ENCODE peak calls at places on chromosome 10, in seven cellular contexts. V is Peyer's patch, E is H7, W is stomach, R is K562, D is hepatocyte, N is right lobe of liver. Q is an unnamed sample.
A peak's percentile ranks its signal among the peaks of the same experiment; 100 is the strongest.

GRCh38 chr10:69974551-69975155 is 78.0 kb upstream of the MACROH2A2 start:
- DNase-seq in V (no peak), E (no peak), W (no peak), R (no peak), D (peak; percentile 56), N (no peak), Q (no peak)

GRCh38 chr10:97736403-97736901 is 476 bp upstream of the ZFYVE27 start:
- DNase-seq in V (no peak), E (no peak), W (no peak), R (no peak), D (no peak), N (peak; percentile 1), Q (no peak)

GRCh38 chr10:89122431-89123066 is 84.6 kb downstream of the CH25H start:
- DNase-seq in V (no peak), E (no peak), W (no peak), R (no peak), D (no peak), N (no peak), Q (no peak)

GRCh38 chr10:89633484-89633883 is 11.6 kb downstream of the PANK1 start:
- DNase-seq in V (no peak), E (no peak), W (no peak), R (no peak), D (peak; percentile 48), N (no peak), Q (peak; percentile 59)

GRCh38 chr10:27659786-27660185 is 85.8 kb downstream of the MKX start:
- DNase-seq in V (no peak), E (no peak), W (no peak), R (no peak), D (no peak), N (no peak), Q (no peak)

GRCh38 chr10:43407576-43408330 is 1.2 kb downstream of the HNRNPF start:
- DNase-seq in V (peak; percentile 93), E (peak; percentile 89), W (peak; percentile 94), R (peak; percentile 70), D (peak; percentile 97), N (peak; percentile 96), Q (peak; percentile 91)

GRCh38 chr10:99548041-99548530 is 15.3 kb downstream of the NKX2-3 start:
- DNase-seq in V (no peak), E (peak; percentile 74), W (no peak), R (no peak), D (no peak), N (no peak), Q (no peak)

GRCh38 chr10:111338798-111339197 is 262.0 kb downstream of the ADRA2A start:
- DNase-seq in V (no peak), E (no peak), W (no peak), R (no peak), D (no peak), N (no peak), Q (no peak)

GRCh38 chr10:48251525-48252353 is 22.8 kb downstream of the FRMPD2 start:
- DNase-seq in V (no peak), E (no peak), W (peak; percentile 56), R (no peak), D (no peak), N (no peak), Q (no peak)

GRCh38 chr10:96096958-96097357 is 33.1 kb upstream of the ZNF518A start:
- DNase-seq in V (no peak), E (no peak), W (no peak), R (no peak), D (no peak), N (no peak), Q (no peak)

GRCh38 chr10:29883231-29883630 is 176.2 kb downstream of the JCAD start:
- DNase-seq in V (no peak), E (no peak), W (no peak), R (no peak), D (no peak), N (no peak), Q (no peak)

GRCh38 chr10:26486985-26487850 is 49.1 kb downstream of the APBB1IP start:
- DNase-seq in V (peak; percentile 41), E (no peak), W (no peak), R (no peak), D (peak; percentile 74), N (no peak), Q (peak; percentile 19)

GRCh38 chr10:70699063-70699658 is 26.9 kb downstream of the ADAMTS14 start:
- DNase-seq in V (no peak), E (no peak), W (no peak), R (no peak), D (no peak), N (peak; percentile 2), Q (no peak)

GRCh38 chr10:104906112-104906511 is 265.0 kb downstream of the SORCS3 start:
- DNase-seq in V (no peak), E (peak; percentile 11), W (no peak), R (no peak), D (no peak), N (no peak), Q (no peak)

GRCh38 chr10:30103595-30104310 is 44.4 kb upstream of the JCAD start:
- DNase-seq in V (no peak), E (no peak), W (no peak), R (no peak), D (no peak), N (no peak), Q (no peak)

GRCh38 chr10:98748298-98748697 is 301.6 kb upstream of the HPS1 start:
- DNase-seq in V (no peak), E (peak; percentile 13), W (no peak), R (peak; percentile 28), D (peak; percentile 53), N (no peak), Q (no peak)

GRCh38 chr10:17453377-17454091 is 861 bp downstream of the ST8SIA6 start:
- DNase-seq in V (no peak), E (peak; percentile 78), W (peak; percentile 41), R (peak; percentile 54), D (peak; percentile 75), N (peak; percentile 59), Q (no peak)

GRCh38 chr10:113273877-113274829 is 278.7 kb upstream of the HABP2 start:
- DNase-seq in V (no peak), E (no peak), W (no peak), R (no peak), D (no peak), N (no peak), Q (peak; percentile 17)

DNA sequence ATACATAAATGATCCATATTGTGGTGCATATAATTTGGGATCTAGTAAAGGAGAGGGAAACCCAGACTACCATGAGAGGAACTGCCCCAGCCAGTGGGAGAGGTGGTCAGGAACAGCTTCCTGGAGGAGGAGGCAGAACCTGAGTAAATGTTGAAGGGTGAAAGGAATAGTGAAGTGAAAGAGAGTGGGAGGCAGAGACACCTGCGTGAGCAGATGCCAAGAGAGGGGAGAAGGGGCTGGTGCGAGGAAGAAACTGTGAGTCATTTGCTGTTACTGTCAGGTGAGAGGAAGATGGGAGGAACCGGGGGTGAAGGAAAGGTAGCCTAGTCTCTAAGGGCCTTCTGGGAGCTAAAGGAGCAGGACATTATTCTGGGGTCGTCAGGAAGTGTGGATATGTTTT is 294.8 kb downstream of the GRID1 start:
- DNase-seq in V (no peak), E (no peak), W (peak; percentile 9), R (no peak), D (no peak), N (no peak), Q (no peak)
- H3K27me3 ChIP-seq in V (no peaks in the 10 kb centered on the region), E (no peaks in the 10 kb centered on the region), W (no peaks in the 10 kb centered on the region), R (peaks cover 6% of the 10 kb centered on the region), D (no peaks in the 10 kb centered on the region), N (no peaks in the 10 kb centered on the region), Q (no peaks in the 10 kb centered on the region)

GRCh38 chr10:123926401-123927264 is 35.0 kb upstream of the CPXM2 start:
- DNase-seq in V (no peak), E (no peak), W (no peak), R (peak; percentile 8), D (no peak), N (no peak), Q (no peak)
- H3K27me3 ChIP-seq in V (no peaks in the 10 kb centered on the region), E (no peaks in the 10 kb centered on the region), W (no peaks in the 10 kb centered on the region), R (no peaks in the 10 kb centered on the region), D (peaks cover 4% of the 10 kb centered on the region), N (no peaks in the 10 kb centered on the region), Q (no peaks in the 10 kb centered on the region)

GRCh38 chr10:128059266-128059850 is 66.9 kb downstream of the MKI67 start:
- DNase-seq in V (no peak), E (no peak), W (no peak), R (no peak), D (no peak), N (no peak), Q (no peak)
- H3K27me3 ChIP-seq in V (no peaks in the 10 kb centered on the region), E (no peaks in the 10 kb centered on the region), W (no peaks in the 10 kb centered on the region), R (no peaks in the 10 kb centered on the region), D (no peaks in the 10 kb centered on the region), N (no peaks in the 10 kb centered on the region), Q (no peaks in the 10 kb centered on the region)

GRCh38 chr10:11667756-11668155 is 56.3 kb upstream of the USP6NL start:
- DNase-seq in V (peak; percentile 46), E (no peak), W (no peak), R (no peak), D (no peak), N (no peak), Q (no peak)
- H3K27me3 ChIP-seq in V (no peaks in the 10 kb centered on the region), E (no peaks in the 10 kb centered on the region), W (no peaks in the 10 kb centered on the region), R (no peaks in the 10 kb centered on the region), D (no peaks in the 10 kb centered on the region), N (no peaks in the 10 kb centered on the region), Q (no peaks in the 10 kb centered on the region)

GRCh38 chr10:72466018-72466417 is 111.3 kb upstream of the DNAJB12 start:
- DNase-seq in V (no peak), E (no peak), W (no peak), R (no peak), D (no peak), N (no peak), Q (no peak)

GRCh38 chr10:72470670-72471069 is 116.0 kb upstream of the DNAJB12 start:
- DNase-seq in V (no peak), E (no peak), W (no peak), R (no peak), D (no peak), N (no peak), Q (no peak)
- H3K27me3 ChIP-seq in V (no peaks in the 10 kb centered on the region), E (no peaks in the 10 kb centered on the region), W (no peaks in the 10 kb centered on the region), R (no peaks in the 10 kb centered on the region), D (no peaks in the 10 kb centered on the region), N (no peaks in the 10 kb centered on the region), Q (no peaks in the 10 kb centered on the region)

GRCh38 chr10:6795571-6795970 is 215.5 kb upstream of the PRKCQ start:
- DNase-seq in V (no peak), E (no peak), W (no peak), R (no peak), D (no peak), N (no peak), Q (no peak)
- H3K27me3 ChIP-seq in V (no peaks in the 10 kb centered on the region), E (no peaks in the 10 kb centered on the region), W (no peaks in the 10 kb centered on the region), R (peaks cover 11% of the 10 kb centered on the region), D (no peaks in the 10 kb centered on the region), N (no peaks in the 10 kb centered on the region), Q (no peaks in the 10 kb centered on the region)

DNA sequence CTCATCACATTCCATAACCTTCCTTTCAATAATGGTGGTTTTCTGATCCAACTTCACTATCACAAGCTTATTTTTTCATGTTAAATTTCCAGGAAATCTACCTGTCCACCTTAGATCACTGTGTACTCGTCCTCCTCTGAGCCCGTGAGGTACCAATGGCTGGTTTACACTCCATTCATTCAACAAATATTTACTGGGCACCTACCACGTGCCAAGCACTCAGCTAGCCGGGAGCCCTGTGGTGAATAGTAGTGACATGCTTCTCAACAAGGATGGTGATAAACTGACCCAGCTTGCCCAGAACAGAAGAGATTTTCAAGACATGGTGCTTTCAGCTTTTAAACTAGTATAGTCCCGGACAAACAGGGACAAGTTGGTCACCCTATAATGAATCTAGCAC is 98.2 kb downstream of the FAM204A start:
- DNase-seq in V (no peak), E (no peak), W (no peak), R (no peak), D (no peak), N (no peak), Q (no peak)
- H3K27me3 ChIP-seq in V (no peaks in the 10 kb centered on the region), E (peaks cover 57% of the 10 kb centered on the region), W (no peaks in the 10 kb centered on the region), R (peaks cover 2% of the 10 kb centered on the region), D (peaks cover 86% of the 10 kb centered on the region), N (peaks cover 36% of the 10 kb centered on the region), Q (peaks cover 52% of the 10 kb centered on the region)